ENCODE peak calls at places on chromosomes 2 and 18, in four cellular contexts. S, D, O and L are unnamed samples.

GRCh38 chr2:216308532-216308931 is 63.8 kb downstream of the MARCHF4 start:
- DNase-seq in S (no peak), O (no peak), D (no peak), L (peak; percentile 46)

GRCh38 chr2:69095246-69095645 is 82.3 kb downstream of the ANTXR1 start:
- DNase-seq in D (no peak), O (no peak), S (no peak), L (peak; percentile 44)

GRCh38 chr2:54858021-54858681 is 134.7 kb downstream of the EML6 start:
- DNase-seq in D (no peak), S (no peak), O (no peak), L (peak; percentile 65)

GRCh38 chr2:121075641-121076500 is 209.1 kb downstream of the TFCP2L1 start:
- DNase-seq in D (no peak), S (no peak), O (peak; percentile 68), L (no peak)

GRCh38 chr2:37376421-37377186 is 32.2 kb downstream of the QPCT start:
- DNase-seq in O (no peak), D (peak; percentile 13), S (no peak), L (peak; percentile 81)

GRCh38 chr2:56464613-56465012 is 280.8 kb downstream of the CCDC85A start:
- DNase-seq in O (no peak), S (no peak), D (no peak), L (no peak)

GRCh38 chr2:143965493-143966164 is 554.3 kb downstream of the ZEB2 start:
- DNase-seq in S (no peak), O (no peak), D (no peak), L (no peak)

GRCh38 chr2:239391286-239392071 is 9.3 kb downstream of the HDAC4 start:
- DNase-seq in D (no peak), S (no peak), O (no peak), L (no peak)

GRCh38 chr18:634551-635045 is 22.9 kb upstream of the TYMS start:
- DNase-seq in O (peak; percentile 61), S (no peak), D (no peak), L (peak; percentile 87)

GRCh38 chr2:170005702-170006101 is 172.2 kb upstream of the MYO3B start:
- DNase-seq in S (no peak), O (peak; percentile 70), D (no peak), L (peak; percentile 12)

GRCh38 chr2:176117162-176117822 is 714 bp downstream of the HOXD10 start:
- DNase-seq in O (no peak), S (no peak), D (no peak), L (peak; percentile 20)

GRCh38 chr2:160977376-160977775 is 182.9 kb upstream of the TANK start:
- DNase-seq in S (no peak), O (no peak), D (no peak), L (peak; percentile 64)

GRCh38 chr2:160973991-160974390 is 186.2 kb upstream of the TANK start:
- DNase-seq in S (no peak), D (no peak), O (no peak), L (no peak)

GRCh38 chr2:160977854-160978253 is 182.4 kb upstream of the TANK start:
- DNase-seq in D (no peak), O (no peak), S (no peak), L (no peak)

GRCh38 chr2:160976797-160977196 is 183.4 kb upstream of the TANK start:
- DNase-seq in D (no peak), O (no peak), S (no peak), L (no peak)

GRCh38 chr2:160974803-160975202 is 185.4 kb upstream of the TANK start:
- DNase-seq in O (no peak), S (no peak), D (no peak), L (no peak)
- H3K27ac ChIP-seq in O (no peak overlapping the region), S (no peak overlapping the region), D (no peak overlapping the region), L (no peak overlapping the region)

DNA sequence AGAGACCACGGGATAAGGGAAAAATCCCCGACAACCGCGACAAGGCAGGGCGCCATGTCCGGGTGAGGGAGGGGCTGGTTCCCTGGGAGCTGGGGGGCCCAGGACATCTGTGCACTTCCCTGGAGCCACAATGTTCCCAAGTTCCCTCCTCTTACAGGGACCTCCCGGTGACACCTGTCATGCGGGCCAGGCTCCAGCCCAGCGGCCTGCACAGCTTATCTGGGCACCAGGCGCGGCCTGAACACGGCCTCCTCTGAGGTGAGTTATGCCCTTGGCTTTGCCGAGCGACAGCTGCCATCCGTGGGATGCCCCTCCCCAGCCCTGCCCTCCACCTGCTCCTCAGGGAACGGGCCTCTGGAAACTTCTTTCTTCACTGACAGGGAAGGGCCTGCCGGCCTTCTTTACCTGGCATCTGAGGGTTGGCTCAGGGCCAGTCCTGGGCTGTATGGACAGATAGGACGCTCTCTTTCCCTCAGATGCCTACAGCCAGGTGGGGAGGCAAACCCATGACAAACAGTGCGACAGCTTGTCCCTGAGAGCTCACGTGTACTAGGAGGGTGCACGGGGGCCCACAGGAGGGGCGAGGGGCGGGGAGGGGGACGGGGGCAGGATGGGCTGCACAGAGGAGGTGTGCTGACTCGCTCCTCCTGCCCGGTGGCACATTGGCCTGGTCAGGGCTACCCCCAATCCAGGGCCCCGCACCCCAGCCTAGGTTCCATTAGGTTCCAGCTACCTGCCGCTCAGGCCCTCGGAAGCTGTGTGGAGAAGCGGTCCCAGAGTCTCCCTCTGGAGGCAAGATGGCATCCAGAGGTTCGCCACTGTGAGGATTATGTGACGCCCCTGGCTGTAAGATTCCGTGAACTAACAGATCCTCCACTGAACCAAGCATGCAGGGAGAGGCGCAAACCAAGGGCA is 34.9 kb upstream of the HPCAL1 start:
- DNase-seq in D (no peak), S (peak; percentile 64), O (peak; percentile 66), L (no peak)
- TF ChIP-seq CTCF in D (no peak), S (no peak), O (peak; percentile 59), L (no peak)

GRCh38 chr2:26770986-26771586 is 7.0 kb downstream of the SLC35F6 start:
- DNase-seq in D (peak; percentile 71), O (peak; percentile 70), S (peak; percentile 82), L (no peak)

GRCh38 chr2:26767129-26767528 is 3.0 kb downstream of the SLC35F6 start:
- DNase-seq in S (no peak), O (no peak), D (no peak), L (no peak)

GRCh38 chr2:26768759-26769500 is 4.8 kb downstream of the SLC35F6 start:
- DNase-seq in O (no peak), D (peak; percentile 66), S (peak; percentile 66), L (no peak)

GRCh38 chr2:26767894-26768487 is 3.9 kb downstream of the SLC35F6 start:
- DNase-seq in O (no peak), S (no peak), D (no peak), L (no peak)

GRCh38 chr2:26769501-26769850 is 5.4 kb downstream of the SLC35F6 start:
- DNase-seq in S (no peak), O (no peak), D (no peak), L (no peak)
- H3K27ac ChIP-seq in S (peak overlapping the region; percentile 93), O (no peak overlapping the region), D (peak overlapping the region; percentile 89), L (no peak overlapping the region)

DNA sequence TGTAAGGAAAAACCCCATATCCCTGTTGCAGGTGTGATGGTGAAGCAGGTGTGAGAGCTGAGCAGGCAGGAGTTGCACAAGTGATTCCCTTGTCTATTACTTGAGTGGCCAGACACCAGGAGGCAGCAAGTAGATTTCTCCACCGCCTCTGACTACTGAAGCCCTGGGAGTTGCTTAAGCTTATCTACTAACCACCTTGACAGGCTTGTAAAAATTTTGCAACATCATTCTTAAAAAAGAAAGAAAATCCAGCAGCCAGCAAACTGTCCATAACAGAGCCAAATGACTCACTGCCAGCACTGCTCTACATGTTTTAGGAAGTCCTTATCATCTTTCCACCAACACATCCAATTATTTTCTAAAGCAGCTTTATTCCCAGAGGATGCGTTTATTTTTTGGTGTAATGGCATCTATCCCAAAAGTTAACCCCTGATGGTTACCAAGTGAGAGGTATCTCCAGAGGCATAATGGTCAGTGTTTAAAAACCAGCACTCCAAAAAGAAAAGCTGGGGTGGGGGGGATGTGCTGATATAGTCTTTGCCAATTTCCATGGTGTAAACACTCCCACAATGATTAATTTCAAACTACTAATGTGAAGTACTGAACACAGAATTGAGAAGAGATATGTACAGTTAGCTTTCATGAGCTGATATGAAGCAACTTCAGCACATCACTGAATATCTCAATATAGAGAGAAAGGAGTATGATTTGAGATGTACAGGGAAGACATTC is 16.3 kb upstream of the GPR39 start:
- DNase-seq in O (no peak), D (no peak), S (no peak), L (peak; percentile 43)
- TF ChIP-seq CTCF in O (no peak), D (no peak), S (no peak), L (no peak)

GRCh38 chr2:136068828-136069227 is 49.1 kb downstream of the CXCR4 start:
- DNase-seq in S (no peak), O (no peak), D (no peak), L (no peak)
- H3K27ac ChIP-seq in S (no peak overlapping the region), O (no peak overlapping the region), D (no peak overlapping the region), L (no peak overlapping the region)

GRCh38 chr2:8525582-8526402 is 156.1 kb upstream of the ID2 start:
- DNase-seq in O (peak; percentile 40), S (peak; percentile 81), D (peak; percentile 78), L (no peak)
- TF ChIP-seq CTCF in O (peak; percentile 65), S (peak; percentile 53), D (no peak), L (no peak)

DNA sequence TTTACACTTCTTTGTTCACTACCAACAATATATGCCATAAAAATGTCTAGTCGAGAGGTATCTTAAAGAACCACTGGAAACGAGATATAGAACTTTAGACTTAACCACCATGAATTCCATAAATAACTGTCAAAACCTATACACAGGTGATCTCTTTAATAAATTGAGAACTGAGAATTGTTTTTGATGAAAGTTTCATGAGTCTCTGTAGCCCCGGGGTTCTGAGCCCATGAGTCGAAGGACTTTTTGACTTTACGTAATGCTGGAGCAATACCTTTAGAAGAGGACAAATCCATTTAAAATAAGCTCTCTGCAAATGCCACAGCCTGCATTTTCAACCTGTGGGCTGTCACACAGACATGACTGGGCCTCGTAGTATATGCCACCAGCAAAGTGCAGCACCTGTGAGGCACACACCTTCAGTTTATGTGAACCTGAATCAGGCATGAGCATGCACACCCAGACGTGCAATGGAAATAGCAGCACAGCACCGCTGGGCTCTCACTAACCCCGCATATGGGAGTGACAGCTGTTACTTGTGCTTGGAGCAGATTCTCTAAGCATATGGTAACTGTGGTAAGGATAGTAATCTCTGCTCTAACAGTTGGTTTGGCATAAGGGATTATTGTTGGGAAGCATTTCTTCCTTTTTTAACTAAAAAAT is 383.2 kb downstream of the SOCS6 start:
- DNase-seq in O (no peak), D (no peak), S (no peak), L (no peak)
- H3K27ac ChIP-seq in O (no peak overlapping the region), D (no peak overlapping the region), S (no peak overlapping the region), L (no peak overlapping the region)